ENCODE peak calls at places on chromosomes 16 and 17, in four cellular contexts. H is stomach, K is endodermal cell, B is Caco-2. G is an unnamed sample.
A peak's percentile ranks its signal among the peaks of the same experiment; 100 is the strongest.

GRCh38 chr16:81053761-81054160 is 18.1 kb downstream of the ATMIN start:
- DNase-seq in H (no peak), K (no peak), B (no peak), G (no peak)

GRCh38 chr17:46995841-46996571 is 17.0 kb upstream of the RPRML start:
- DNase-seq in H (no peak), K (no peak), B (no peak), G (no peak)

GRCh38 chr17:65994679-65995078 is 197.3 kb downstream of the CEP112 start:
- DNase-seq in H (no peak), K (no peak), B (no peak), G (no peak)

GRCh38 chr16:17470871-17471744 is at the start of gene XYLT1:
- DNase-seq in H (peak; percentile 46), K (peak; percentile 84), B (peak; percentile 49), G (peak; percentile 50)

GRCh38 chr16:30740364-30741251 is 7.6 kb upstream of the PHKG2 start:
- DNase-seq in H (peak; percentile 95), K (peak; percentile 91), B (peak; percentile 92), G (peak; percentile 98)

GRCh38 chr16:23132921-23133532 is 16.2 kb downstream of the USP31 start:
- DNase-seq in H (no peak), K (no peak), B (no peak), G (no peak)

GRCh38 chr16:73298562-73298961 is 250.6 kb upstream of the ZFHX3 start:
- DNase-seq in H (no peak), K (peak; percentile 63), B (peak; percentile 55), G (no peak)

GRCh38 chr17:82098939-82099765 is 1.1 kb upstream of the FASN start:
- DNase-seq in H (no peak), K (peak; percentile 81), B (peak; percentile 47), G (no peak)

GRCh38 chr16:81350306-81350615 is 35.5 kb downstream of the GAN start:
- DNase-seq in H (no peak), K (no peak), B (no peak), G (no peak)

GRCh38 chr16:49491111-49491670 is 117.6 kb downstream of the C16orf78 start:
- DNase-seq in H (no peak), K (no peak), B (no peak), G (no peak)

GRCh38 chr17:51793686-51794085 is 364.8 kb downstream of the CA10 start:
- DNase-seq in H (no peak), K (no peak), B (no peak), G (no peak)

GRCh38 chr17:20086416-20087074 is 77.4 kb downstream of the SPECC1 start:
- DNase-seq in H (no peak), K (peak; percentile 53), B (no peak), G (no peak)

GRCh38 chr17:69857412-69857835 is 217.6 kb upstream of the KCNJ16 start:
- DNase-seq in H (no peak), K (no peak), B (peak; percentile 26), G (no peak)

GRCh38 chr16:86287641-86288201 is 222.6 kb upstream of the FOXF1 start:
- DNase-seq in H (no peak), K (no peak), B (no peak), G (no peak)

GRCh38 chr16:2787406-2787805 is at the start of gene PRSS33:
- DNase-seq in H (no peak), K (no peak), B (no peak), G (peak; percentile 50)

GRCh38 chr16:8605554-8605953 is 15.2 kb upstream of the TMEM114 start:
- DNase-seq in H (no peak), K (no peak), B (no peak), G (no peak)

GRCh38 chr16:76345093-76345735 is 68.0 kb downstream of the CNTNAP4 start:
- DNase-seq in H (no peak), K (no peak), B (no peak), G (no peak)

GRCh38 chr17:27153005-27153404 is 140.9 kb upstream of the WSB1 start:
- DNase-seq in H (no peak), K (no peak), B (no peak), G (no peak)

GRCh38 chr17:73644145-73645049 is at the start of gene SDK2:
- DNase-seq in H (peak; percentile 22), K (peak; percentile 83), B (peak; percentile 19), G (peak; percentile 12)

GRCh38 chr17:73643846-73644144 is 450 bp downstream of the SDK2 start:
- DNase-seq in H (no peak), K (peak; percentile 77), B (no peak), G (no peak)

GRCh38 chr17:73643012-73643845 is 1.0 kb downstream of the SDK2 start:
- DNase-seq in H (peak; percentile 17), K (peak; percentile 90), B (peak; percentile 43), G (peak; percentile 43)

GRCh38 chr17:73646409-73647305 is 2.4 kb upstream of the SDK2 start:
- DNase-seq in H (peak; percentile 13), K (peak; percentile 86), B (peak; percentile 23), G (peak; percentile 7)

DNA sequence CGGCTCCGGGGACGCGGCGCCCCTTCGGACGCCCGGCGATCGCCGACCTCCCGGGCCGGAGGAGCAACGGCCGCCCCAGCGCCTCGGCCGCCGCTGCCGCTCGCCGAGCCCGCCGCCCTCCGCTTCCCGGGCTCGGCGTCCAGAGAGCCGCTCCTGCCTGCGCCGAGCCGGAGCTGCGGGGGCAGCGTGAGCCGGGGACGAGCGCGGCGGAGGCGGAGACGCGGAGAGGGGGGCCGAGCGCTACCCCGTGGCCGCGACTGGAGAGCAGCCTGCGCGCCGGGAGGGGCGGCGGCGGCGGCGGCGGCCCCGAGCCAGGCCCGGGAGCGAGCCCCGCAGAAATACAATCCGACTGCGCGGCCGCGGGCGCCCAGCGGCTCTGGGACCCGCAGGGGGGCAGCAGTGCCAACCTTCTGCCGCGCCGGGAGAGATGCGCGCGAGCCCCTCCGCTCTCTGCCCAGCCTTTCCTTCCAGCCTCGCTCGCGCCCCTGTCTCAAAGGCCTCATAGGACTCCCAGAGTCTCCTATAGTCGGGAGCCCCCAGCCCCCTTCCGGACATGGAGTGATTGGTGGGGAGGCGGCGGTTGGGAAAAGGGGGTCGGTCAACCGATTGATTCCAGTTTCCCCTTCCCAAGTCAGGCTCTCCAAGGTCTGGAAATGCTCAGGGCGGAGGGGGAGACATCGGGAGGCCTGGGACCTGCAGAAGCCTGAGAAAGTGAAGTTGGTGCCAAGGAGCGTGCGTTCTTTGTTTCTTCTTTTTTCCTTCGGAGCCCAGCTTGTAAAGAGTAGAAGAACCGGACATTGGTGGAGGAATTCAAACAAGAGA is 1.0 kb upstream of the SDK2 start:
- DNase-seq in H (peak; percentile 25), K (peak; percentile 89), B (peak; percentile 48), G (peak; percentile 18)
- TF ChIP-seq CTCF in H (no peak), K (peak; percentile 52), B (peak; percentile 2), G (no peak)

GRCh38 chr17:64038331-64039105 is 18.1 kb upstream of the ICAM2 start:
- DNase-seq in H (no peak), K (peak; percentile 44), B (no peak), G (no peak)

GRCh38 chr17:64039106-64039400 is 18.6 kb upstream of the ICAM2 start:
- DNase-seq in H (no peak), K (no peak), B (no peak), G (no peak)

GRCh38 chr17:64037180-64037579 is 16.7 kb upstream of the ICAM2 start:
- DNase-seq in H (no peak), K (peak; percentile 34), B (no peak), G (no peak)

GRCh38 chr17:64037802-64038201 is 17.4 kb upstream of the ICAM2 start:
- DNase-seq in H (no peak), K (peak; percentile 36), B (no peak), G (no peak)

DNA sequence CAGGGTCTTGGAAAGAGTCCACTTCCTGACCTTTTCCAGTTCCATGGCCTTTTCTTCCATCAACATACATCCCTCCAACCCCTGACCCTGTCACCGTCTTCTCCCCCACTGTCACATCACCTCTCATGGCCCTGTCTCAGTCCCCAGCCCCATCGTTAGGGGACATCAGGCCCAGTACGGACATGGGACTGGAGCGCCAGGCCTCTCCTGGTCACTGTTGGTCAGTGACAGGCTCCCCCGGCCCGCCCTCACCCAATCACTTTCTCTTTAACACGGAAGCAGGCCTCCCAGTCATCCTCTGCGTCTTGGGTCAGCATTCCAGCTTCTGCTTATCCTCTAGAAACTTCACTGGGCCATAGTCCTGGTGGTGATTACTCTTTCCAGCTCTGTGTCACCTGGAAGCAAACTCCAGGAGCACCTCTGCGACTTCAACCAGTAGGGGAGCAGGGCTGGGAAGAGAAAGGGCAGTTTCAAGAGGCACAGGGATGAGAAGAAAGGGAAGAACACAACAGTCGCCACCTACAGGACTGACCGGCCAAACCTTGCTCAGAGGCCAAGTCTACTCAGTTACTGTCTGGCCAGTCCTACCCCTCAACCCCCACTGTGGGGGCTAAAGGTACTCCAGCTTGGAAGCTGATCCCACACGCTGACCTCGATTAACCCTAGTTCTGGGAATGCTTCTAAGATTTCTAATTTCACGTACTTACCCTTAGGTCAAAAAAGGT is 15.9 kb upstream of the ICAM2 start:
- DNase-seq in H (no peak), K (peak; percentile 94), B (peak; percentile 37), G (no peak)
- TF ChIP-seq CTCF in H (no peak), K (peak; percentile 78), B (peak; percentile 30), G (no peak)

DNA sequence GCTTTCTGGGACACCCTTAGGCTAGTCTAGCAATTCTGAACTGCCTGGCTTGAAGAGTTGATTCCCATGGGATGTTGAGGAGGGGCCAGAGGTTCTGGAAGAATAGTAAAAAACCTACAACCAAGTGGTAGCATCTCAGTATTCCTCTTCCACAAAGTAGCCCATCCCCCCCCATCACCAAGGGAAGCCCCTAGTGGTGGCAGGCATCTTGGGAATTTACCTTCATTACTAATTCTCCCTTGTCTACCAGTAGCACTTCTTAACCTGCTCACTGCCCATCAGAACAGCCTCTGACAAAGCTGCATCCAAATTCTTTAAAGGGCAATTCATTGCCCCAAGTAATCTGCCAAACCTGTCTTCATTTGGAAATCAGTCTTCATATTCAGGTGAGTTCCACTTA is 12.8 kb upstream of the RAB11FIP4 start:
- DNase-seq in H (no peak), K (peak; percentile 88), B (no peak), G (no peak)
- TF ChIP-seq CTCF in H (no peak), K (peak; percentile 70), B (peak; percentile 14), G (no peak)

GRCh38 chr17:9645858-9646555 is 690 bp downstream of the USP43 start:
- DNase-seq in H (peak; percentile 79), K (peak; percentile 92), B (peak; percentile 71), G (peak; percentile 67)

GRCh38 chr17:9646556-9646905 is 1.2 kb downstream of the USP43 start:
- DNase-seq in H (no peak), K (peak; percentile 75), B (no peak), G (no peak)

GRCh38 chr17:9643611-9644010 is 1.7 kb upstream of the USP43 start:
- DNase-seq in H (no peak), K (no peak), B (no peak), G (no peak)

GRCh38 chr17:9647014-9647413 is 1.7 kb downstream of the USP43 start:
- DNase-seq in H (no peak), K (peak; percentile 81), B (peak; percentile 63), G (peak; percentile 42)

DNA sequence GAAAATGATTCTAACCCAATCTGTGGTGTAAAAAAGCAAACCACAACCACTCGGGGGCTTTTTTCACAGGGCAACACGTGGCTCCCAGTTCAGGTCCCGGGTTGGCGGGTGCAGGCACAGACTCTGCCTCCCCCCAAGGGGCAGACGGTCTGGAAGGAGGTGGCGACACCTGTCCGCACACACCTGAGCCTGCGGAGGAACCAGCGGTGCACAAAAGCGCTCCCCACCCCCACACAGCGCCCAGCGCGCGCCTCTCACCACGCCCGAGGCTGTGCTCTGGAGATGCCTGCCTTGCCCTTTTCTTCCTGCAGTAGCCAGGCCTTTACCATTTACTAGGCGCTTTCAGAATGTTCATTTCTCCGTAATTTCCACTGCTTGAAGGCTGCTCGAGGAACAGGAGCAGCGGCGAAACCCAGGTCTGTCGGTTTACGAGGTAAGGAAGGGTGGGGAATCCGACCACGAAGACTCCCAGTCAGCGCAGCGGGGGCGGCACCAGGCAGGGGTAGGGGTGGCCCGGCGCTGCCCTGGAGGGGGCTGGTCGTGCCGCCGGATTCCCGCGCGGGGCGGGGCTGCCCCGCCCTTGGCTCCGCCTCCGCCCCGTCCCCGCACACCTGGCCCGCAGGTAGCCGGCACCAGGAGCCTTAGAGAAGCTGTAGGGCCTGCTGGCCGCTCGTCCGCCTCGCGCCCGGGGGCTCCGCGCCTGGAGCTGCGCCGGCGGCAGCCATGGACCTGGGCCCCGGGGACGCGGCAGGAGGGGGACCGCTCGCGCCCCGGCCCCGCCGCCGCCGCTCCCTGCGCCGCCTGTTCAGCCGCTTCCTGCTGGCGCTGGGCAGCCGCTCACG is at the start of gene USP43:
- DNase-seq in H (peak; percentile 69), K (peak; percentile 94), B (peak; percentile 75), G (peak; percentile 78)
- TF ChIP-seq CTCF in H (no peak), K (no peak), B (no peak), G (no peak)